ENCODE peak calls at places on chromosome 16, in nine cellular contexts. O, H, N, X, J, U, Q, G and P are unnamed samples.

GRCh38 chr16:48503779-48504178 is 106.2 kb downstream of the N4BP1 start:
- DNase-seq in N (peak), O (no peak), G (no peak), J (no peak), X (no peak), U (no peak), Q (no peak), H (no peak), P (peak)

GRCh38 chr16:4733747-4734062 is 366 bp downstream of the ANKS3 start:
- DNase-seq in H (no peak), U (peak), Q (no peak), X (peak), O (no peak), G (no peak), J (peak), N (no peak), P (no peak)

GRCh38 chr16:55470533-55471371 is 8.2 kb upstream of the MMP2 start:
- DNase-seq in N (peak), G (no peak), Q (no peak), H (peak), X (no peak), O (no peak), U (no peak), J (no peak), P (no peak)

GRCh38 chr16:24609740-24610420 is 70.5 kb downstream of the RBBP6 start:
- DNase-seq in Q (no peak), O (peak), G (no peak), X (no peak), H (peak), J (no peak), U (no peak), N (peak), P (no peak)

GRCh38 chr16:4859900-4860255 is 12.6 kb downstream of the UBN1 start:
- DNase-seq in Q (no peak), X (no peak), N (no peak), O (peak), J (no peak), U (no peak), G (no peak), H (peak), P (no peak)

GRCh38 chr16:64478258-64478906 is 643.5 kb downstream of the CDH11 start:
- DNase-seq in H (no peak), X (no peak), U (no peak), O (peak), Q (no peak), N (peak), G (no peak), J (no peak), P (peak)

GRCh38 chr16:50879873-50880695 is 138.2 kb downstream of the CYLD start:
- DNase-seq in G (peak), O (no peak), X (no peak), H (peak), U (no peak), J (no peak), N (no peak), Q (no peak), P (no peak)

GRCh38 chr16:528111-529011 is 849 bp downstream of the CAPN15 start:
- DNase-seq in G (peak), X (no peak), O (no peak), H (peak), U (peak), Q (peak), N (no peak), J (peak), P (peak)

GRCh38 chr16:71567931-71568330 is 9.0 kb downstream of the TAT start:
- DNase-seq in H (no peak), N (no peak), O (no peak), U (no peak), J (no peak), Q (no peak), G (no peak), X (no peak), P (no peak)

GRCh38 chr16:75197522-75198134 is 9.3 kb downstream of the CTRB2 start:
- DNase-seq in X (no peak), G (no peak), H (no peak), Q (no peak), J (no peak), O (no peak), U (no peak), N (no peak), P (no peak)

GRCh38 chr16:52649870-52650269 is 102.9 kb upstream of the TOX3 start:
- DNase-seq in H (no peak), O (no peak), X (no peak), J (no peak), Q (no peak), G (no peak), N (no peak), U (no peak), P (no peak)

GRCh38 chr16:60905806-60906205 is 1130.4 kb downstream of the CDH8 start:
- DNase-seq in O (no peak), U (no peak), H (no peak), X (no peak), Q (no peak), J (peak), G (no peak), N (no peak), P (no peak)

GRCh38 chr16:88434746-88435145 is 18.3 kb upstream of the ZFPM1 start:
- DNase-seq in H (no peak), G (no peak), X (no peak), N (no peak), U (no peak), J (no peak), O (no peak), Q (no peak), P (no peak)

GRCh38 chr16:85650864-85651811 is 37.6 kb downstream of the GINS2 start:
- DNase-seq in X (no peak), O (no peak), H (no peak), U (no peak), Q (peak), J (no peak), N (no peak), G (no peak), P (no peak)

GRCh38 chr16:49484454-49484853 is 110.8 kb downstream of the C16orf78 start:
- DNase-seq in O (no peak), U (no peak), X (no peak), G (no peak), H (no peak), Q (peak), N (no peak), J (no peak), P (no peak)

GRCh38 chr16:52497067-52497816 is 49.7 kb downstream of the TOX3 start:
- DNase-seq in H (no peak), Q (no peak), N (no peak), X (no peak), J (no peak), G (no peak), U (no peak), O (no peak), P (no peak)

GRCh38 chr16:83100679-83101078 is 473.9 kb downstream of the CDH13 start:
- DNase-seq in X (no peak), J (no peak), G (no peak), Q (no peak), N (no peak), O (no peak), H (peak), U (no peak), P (no peak)

GRCh38 chr16:85483424-85483823 is 129.7 kb upstream of the GSE1 start:
- DNase-seq in G (no peak), X (no peak), Q (no peak), U (no peak), H (no peak), J (no peak), O (no peak), N (no peak), P (no peak)

GRCh38 chr16:30049871-30050270 is 15.7 kb upstream of the ALDOA start:
- DNase-seq in J (no peak), H (no peak), G (no peak), N (no peak), O (no peak), Q (peak), U (no peak), X (no peak), P (no peak)